ENCODE peak calls at places on chromosome 6, in five cellular contexts. One of them, this sample, is unnamed.

GRCh38 chr6:33974030-33974429 is 170.2 kb upstream of the MLN start:
- DNase-seq in psoas muscle: no peak
- DNase-seq in effector memory CD4-positive, alpha-beta T cell: no peak
- DNase-seq in CD4-positive, alpha-beta T cell: no peak
- DNase-seq in GM23248: no peak
- DNase-seq in this sample: no peak

GRCh38 chr6:34229877-34230276 is 6.8 kb upstream of the HMGA1 start:
- DNase-seq in effector memory CD4-positive, alpha-beta T cell: no peak
- DNase-seq in CD4-positive, alpha-beta T cell: no peak
- DNase-seq in psoas muscle: peak
- DNase-seq in GM23248: no peak
- DNase-seq in this sample: no peak

GRCh38 chr6:16238658-16239089 is 287 bp downstream of the GMPR start:
- DNase-seq in effector memory CD4-positive, alpha-beta T cell: no peak
- DNase-seq in psoas muscle: peak
- DNase-seq in CD4-positive, alpha-beta T cell: no peak
- DNase-seq in GM23248: no peak
- DNase-seq in this sample: no peak

GRCh38 chr6:139327038-139327437 is 35.2 kb upstream of the TXLNB start:
- DNase-seq in psoas muscle: no peak
- DNase-seq in CD4-positive, alpha-beta T cell: no peak
- DNase-seq in GM23248: no peak
- DNase-seq in effector memory CD4-positive, alpha-beta T cell: no peak
- DNase-seq in this sample: no peak

GRCh38 chr6:75211920-75212590 is 6.2 kb upstream of the COL12A1 start:
- DNase-seq in psoas muscle: no peak
- DNase-seq in effector memory CD4-positive, alpha-beta T cell: no peak
- DNase-seq in CD4-positive, alpha-beta T cell: no peak
- DNase-seq in GM23248: no peak
- DNase-seq in this sample: no peak

GRCh38 chr6:111804627-111805235 is 68.5 kb downstream of the FYN start:
- DNase-seq in psoas muscle: no peak
- DNase-seq in effector memory CD4-positive, alpha-beta T cell: peak
- DNase-seq in GM23248: peak
- DNase-seq in CD4-positive, alpha-beta T cell: peak
- DNase-seq in this sample: peak

GRCh38 chr6:116010400-116011095 is 50.1 kb downstream of the FRK start:
- DNase-seq in effector memory CD4-positive, alpha-beta T cell: peak
- DNase-seq in psoas muscle: peak
- DNase-seq in CD4-positive, alpha-beta T cell: peak
- DNase-seq in GM23248: peak
- DNase-seq in this sample: no peak

GRCh38 chr6:19988555-19988954 is 151.4 kb downstream of the ID4 start:
- DNase-seq in CD4-positive, alpha-beta T cell: no peak
- DNase-seq in GM23248: peak
- DNase-seq in effector memory CD4-positive, alpha-beta T cell: no peak
- DNase-seq in psoas muscle: no peak
- DNase-seq in this sample: no peak

GRCh38 chr6:146785001-146785585 is 186.3 kb downstream of the ADGB start:
- DNase-seq in CD4-positive, alpha-beta T cell: no peak
- DNase-seq in GM23248: peak
- DNase-seq in effector memory CD4-positive, alpha-beta T cell: no peak
- DNase-seq in psoas muscle: no peak
- DNase-seq in this sample: no peak

GRCh38 chr6:92371211-92371610 is 1048.1 kb downstream of the EPHA7 start:
- DNase-seq in effector memory CD4-positive, alpha-beta T cell: no peak
- DNase-seq in GM23248: no peak
- DNase-seq in psoas muscle: no peak
- DNase-seq in CD4-positive, alpha-beta T cell: no peak
- DNase-seq in this sample: no peak

GRCh38 chr6:109015185-109015584 is 79.5 kb downstream of the SESN1 start:
- DNase-seq in GM23248: no peak
- DNase-seq in effector memory CD4-positive, alpha-beta T cell: no peak
- DNase-seq in psoas muscle: no peak
- DNase-seq in CD4-positive, alpha-beta T cell: no peak
- DNase-seq in this sample: no peak

GRCh38 chr6:57162516-57162915 is 9.6 kb upstream of the BAG2 start:
- DNase-seq in CD4-positive, alpha-beta T cell: no peak
- DNase-seq in psoas muscle: no peak
- DNase-seq in effector memory CD4-positive, alpha-beta T cell: no peak
- DNase-seq in GM23248: peak
- DNase-seq in this sample: no peak

GRCh38 chr6:1082040-1082935 is 229.6 kb upstream of the FOXQ1 start:
- DNase-seq in CD4-positive, alpha-beta T cell: no peak
- DNase-seq in effector memory CD4-positive, alpha-beta T cell: no peak
- DNase-seq in psoas muscle: no peak
- DNase-seq in GM23248: peak
- DNase-seq in this sample: no peak

GRCh38 chr6:78530208-78530607 is 337.1 kb upstream of the IRAK1BP1 start:
- DNase-seq in CD4-positive, alpha-beta T cell: no peak
- DNase-seq in GM23248: no peak
- DNase-seq in effector memory CD4-positive, alpha-beta T cell: no peak
- DNase-seq in psoas muscle: no peak
- DNase-seq in this sample: no peak

GRCh38 chr6:169968541-169969270 is 217.3 kb downstream of the ERMARD start:
- DNase-seq in GM23248: no peak
- DNase-seq in psoas muscle: no peak
- DNase-seq in effector memory CD4-positive, alpha-beta T cell: no peak
- DNase-seq in CD4-positive, alpha-beta T cell: no peak
- DNase-seq in this sample: peak

GRCh38 chr6:52130440-52130839 is 43.0 kb upstream of the PKHD1 start:
- DNase-seq in effector memory CD4-positive, alpha-beta T cell: no peak
- DNase-seq in psoas muscle: no peak
- DNase-seq in GM23248: no peak
- DNase-seq in CD4-positive, alpha-beta T cell: no peak
- DNase-seq in this sample: no peak

GRCh38 chr6:43171284-43172126 is 436 bp downstream of the SRF start:
- DNase-seq in GM23248: peak
- DNase-seq in CD4-positive, alpha-beta T cell: no peak
- DNase-seq in effector memory CD4-positive, alpha-beta T cell: peak
- DNase-seq in psoas muscle: peak
- DNase-seq in this sample: no peak

GRCh38 chr6:139500977-139501376 is 126.5 kb upstream of the CITED2 start:
- DNase-seq in GM23248: no peak
- DNase-seq in effector memory CD4-positive, alpha-beta T cell: no peak
- DNase-seq in psoas muscle: no peak
- DNase-seq in CD4-positive, alpha-beta T cell: no peak
- DNase-seq in this sample: no peak

GRCh38 chr6:162467679-162468078 is 259.9 kb downstream of the PRKN start:
- DNase-seq in CD4-positive, alpha-beta T cell: no peak
- DNase-seq in effector memory CD4-positive, alpha-beta T cell: no peak
- DNase-seq in psoas muscle: no peak
- DNase-seq in GM23248: no peak
- DNase-seq in this sample: no peak

GRCh38 chr6:148392611-148393160 is 50.0 kb downstream of the SASH1 start:
- DNase-seq in psoas muscle: no peak
- DNase-seq in GM23248: peak
- DNase-seq in CD4-positive, alpha-beta T cell: no peak
- DNase-seq in effector memory CD4-positive, alpha-beta T cell: no peak
- DNase-seq in this sample: no peak

GRCh38 chr6:164410017-164410416 is 899.4 kb downstream of the C6orf118 start:
- DNase-seq in GM23248: no peak
- DNase-seq in CD4-positive, alpha-beta T cell: no peak
- DNase-seq in psoas muscle: no peak
- DNase-seq in effector memory CD4-positive, alpha-beta T cell: no peak
- DNase-seq in this sample: no peak

GRCh38 chr6:32855467-32856174 is 1.6 kb downstream of the PSMB9 start:
- DNase-seq in psoas muscle: no peak
- DNase-seq in CD4-positive, alpha-beta T cell: no peak
- DNase-seq in effector memory CD4-positive, alpha-beta T cell: no peak
- DNase-seq in GM23248: no peak
- DNase-seq in this sample: no peak

This sample was measured in natural killer cell.